ENCODE peak calls at places on chromosome 16, in seven cellular contexts. Y, E, N, R, C, P and Q are unnamed samples.

GRCh38 chr16:78479723-78480122 is 380.3 kb downstream of the WWOX start:
- DNase-seq in N (no peak), E (no peak), R (no peak), Y (no peak), P (no peak), C (no peak), Q (no peak)

GRCh38 chr16:81645925-81646324 is 133.2 kb upstream of the PLCG2 start:
- DNase-seq in N (no peak), Y (no peak), E (no peak), P (no peak), R (no peak), C (no peak), Q (no peak)

GRCh38 chr16:88309905-88310259 is 72.9 kb upstream of the ZNF469 start:
- DNase-seq in E (no peak), Y (no peak), R (no peak), C (no peak), P (no peak), N (no peak), Q (no peak)

GRCh38 chr16:80084614-80085013 is 456.2 kb upstream of the DYNLRB2 start:
- DNase-seq in P (peak; percentile 70), Y (no peak), C (peak; percentile 13), R (peak; percentile 45), N (peak; percentile 17), E (peak; percentile 58), Q (no peak)

GRCh38 chr16:69754143-69754468 is 620 bp downstream of the NOB1 start:
- DNase-seq in P (no peak), Y (no peak), E (no peak), R (no peak), N (no peak), C (no peak), Q (no peak)

GRCh38 chr16:11356573-11357331 is 11.5 kb downstream of the RMI2 start:
- DNase-seq in C (peak; percentile 70), E (no peak), Y (no peak), P (no peak), N (peak; percentile 66), R (peak; percentile 64), Q (peak; percentile 66)

GRCh38 chr16:78443780-78444422 is 344.4 kb downstream of the WWOX start:
- DNase-seq in N (no peak), P (no peak), C (no peak), E (no peak), R (no peak), Y (no peak), Q (no peak)

GRCh38 chr16:4787627-4788482 is at the start of gene SEPTIN12:
- DNase-seq in P (no peak), C (no peak), Y (no peak), E (no peak), N (no peak), R (no peak), Q (no peak)

GRCh38 chr16:12617401-12617819 is 186.3 kb downstream of the CPPED1 start:
- DNase-seq in C (peak; percentile 52), Y (no peak), N (no peak), E (no peak), R (no peak), P (no peak), Q (no peak)

GRCh38 chr16:85750827-85751641 is at the start of gene C16orf74:
- DNase-seq in P (no peak), E (peak; percentile 23), R (peak; percentile 53), Y (no peak), N (peak; percentile 66), C (no peak), Q (no peak)

GRCh38 chr16:74305978-74306784 is 9.6 kb downstream of the PSMD7 start:
- DNase-seq in Y (no peak), E (no peak), P (no peak), C (no peak), N (no peak), R (no peak), Q (no peak)

GRCh38 chr16:74304164-74304834 is 7.7 kb downstream of the PSMD7 start:
- DNase-seq in N (no peak), C (no peak), P (no peak), E (no peak), Y (no peak), R (no peak), Q (no peak)

GRCh38 chr16:74305286-74305685 is 8.7 kb downstream of the PSMD7 start:
- DNase-seq in Y (no peak), E (no peak), R (no peak), P (no peak), N (no peak), C (no peak), Q (no peak)

GRCh38 chr16:74304835-74305176 is 8.2 kb downstream of the PSMD7 start:
- DNase-seq in P (no peak), C (no peak), E (no peak), N (no peak), Y (no peak), R (no peak), Q (no peak)

GRCh38 chr16:74302341-74302740 is 5.7 kb downstream of the PSMD7 start:
- DNase-seq in Y (no peak), N (no peak), R (no peak), C (no peak), E (no peak), P (no peak), Q (no peak)
- TF ChIP-seq CTCF in Y (no peak), N (no peak), R (no peak), C (no peak), E (no peak), P (no peak), Q (no peak)

GRCh38 chr16:50146479-50147435 is 6.3 kb upstream of the TENT4B start:
- DNase-seq in P (no peak), Y (no peak), R (no peak), N (no peak), C (no peak), E (no peak), Q (no peak)
- TF ChIP-seq CTCF in P (no peak), Y (no peak), R (no peak), N (no peak), C (no peak), E (no peak), Q (no peak)

GRCh38 chr16:25143898-25144297 is 32.4 kb downstream of the LCMT1 start:
- DNase-seq in R (no peak), E (peak; percentile 11), Y (no peak), N (peak; percentile 59), P (no peak), C (no peak), Q (no peak)
- TF ChIP-seq CTCF in R (no peak), E (no peak), Y (peak; percentile 64), N (peak; percentile 39), P (peak; percentile 20), C (peak; percentile 21), Q (peak; percentile 19)

GRCh38 chr16:8493885-8494487 is 96.3 kb downstream of the TMEM114 start:
- DNase-seq in P (no peak), N (no peak), C (no peak), E (no peak), R (no peak), Y (no peak), Q (no peak)
- TF ChIP-seq CTCF in P (no peak), N (no peak), C (no peak), E (no peak), R (no peak), Y (no peak), Q (no peak)

DNA sequence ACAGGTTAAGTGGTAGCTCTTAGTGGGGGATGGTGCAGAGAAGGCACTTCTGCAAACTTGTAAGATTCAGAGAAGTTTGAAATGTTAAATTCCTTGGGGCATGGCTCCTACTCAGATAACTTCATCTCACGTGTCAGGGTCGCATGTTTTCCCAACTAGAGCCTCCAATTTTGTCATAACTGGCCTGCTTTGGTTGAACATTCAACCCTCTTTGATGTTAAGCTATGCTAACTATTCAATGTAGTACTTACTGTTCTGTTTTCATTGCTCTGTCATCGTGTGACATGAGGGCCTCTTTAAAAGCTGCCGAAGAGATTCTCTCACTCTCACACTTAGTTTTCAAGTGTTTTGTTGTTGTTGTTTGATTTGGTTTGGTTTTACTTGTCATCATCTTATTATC is 280.8 kb downstream of the CDH11 start:
- DNase-seq in P (no peak), E (no peak), R (no peak), N (no peak), C (no peak), Y (no peak), Q (no peak)
- TF ChIP-seq CTCF in P (no peak), E (no peak), R (no peak), N (no peak), C (no peak), Y (no peak), Q (no peak)

GRCh38 chr16:28218109-28218508 is 6.3 kb upstream of the XPO6 start:
- DNase-seq in Y (peak; percentile 47), N (no peak), P (no peak), R (no peak), E (peak; percentile 19), C (peak; percentile 75), Q (no peak)
- TF ChIP-seq CTCF in Y (peak; percentile 59), N (no peak), P (no peak), R (no peak), E (peak; percentile 37), C (peak; percentile 71), Q (peak; percentile 73)

DNA sequence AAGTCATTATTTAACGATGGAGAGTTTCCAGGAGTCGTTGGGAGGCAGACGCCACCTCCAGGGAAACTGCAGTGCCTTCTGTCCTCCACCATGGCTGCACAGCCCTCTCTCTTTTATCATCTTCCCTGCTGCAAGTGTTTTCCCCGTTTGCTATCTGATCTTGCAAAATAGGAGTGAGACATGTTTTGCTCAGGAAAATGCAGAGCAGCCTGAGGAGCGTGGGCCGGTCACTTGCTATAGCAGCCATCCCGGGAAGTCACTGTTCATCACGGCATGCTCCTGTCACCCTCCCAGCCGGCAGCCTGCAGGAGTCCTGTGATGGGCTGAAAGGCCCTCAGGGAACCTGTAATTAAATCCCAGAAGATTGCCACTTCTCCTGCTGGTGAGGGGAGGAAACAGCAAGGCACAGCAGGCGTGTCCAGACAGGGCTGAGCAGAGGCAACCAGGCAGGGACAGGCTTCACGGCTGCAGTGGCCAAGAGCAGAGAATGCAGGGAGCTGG is 143.1 kb downstream of the GSG1L start:
- DNase-seq in R (no peak), N (no peak), C (no peak), Y (peak; percentile 35), E (peak; percentile 23), P (no peak), Q (no peak)
- TF ChIP-seq CTCF in R (peak; percentile 31), N (no peak), C (no peak), Y (peak; percentile 44), E (peak; percentile 45), P (peak; percentile 11), Q (no peak)

GRCh38 chr16:26019406-26019805 is 327.6 kb downstream of the HS3ST4 start:
- DNase-seq in N (no peak), Y (no peak), E (no peak), C (no peak), P (no peak), R (no peak), Q (no peak)

GRCh38 chr16:26019885-26020284 is 328.1 kb downstream of the HS3ST4 start:
- DNase-seq in N (no peak), C (no peak), E (no peak), Y (no peak), R (no peak), P (no peak), Q (no peak)

GRCh38 chr16:26016989-26017388 is 325.2 kb downstream of the HS3ST4 start:
- DNase-seq in E (no peak), N (no peak), P (no peak), Y (no peak), C (no peak), R (no peak), Q (no peak)

GRCh38 chr16:26012376-26012775 is 320.6 kb downstream of the HS3ST4 start:
- DNase-seq in E (no peak), N (no peak), P (no peak), Y (no peak), C (no peak), R (no peak), Q (no peak)

GRCh38 chr16:26015776-26016175 is 324.0 kb downstream of the HS3ST4 start:
- DNase-seq in R (no peak), Y (no peak), C (no peak), N (no peak), E (no peak), P (no peak), Q (no peak)
- TF ChIP-seq CTCF in R (no peak), Y (no peak), C (no peak), N (no peak), E (no peak), P (no peak), Q (no peak)